ENCODE peak calls at places on chromosomes 3 and 15, in eight cellular contexts. N, V, M, T, F, X, S and R are unnamed samples.

GRCh38 chr3:193943200-193943599 is 192.7 kb upstream of the HES1 start:
- DNase-seq in N (peak; percentile 9), S (no peak), T (no peak), X (no peak), F (no peak), V (no peak), M (no peak), R (no peak)

GRCh38 chr3:176740891-176741290 is 456.4 kb downstream of the TBL1XR1 start:
- DNase-seq in M (no peak), N (no peak), X (no peak), S (no peak), F (no peak), T (no peak), V (no peak), R (no peak)

GRCh38 chr15:31499953-31500808 is 173.5 kb downstream of the KLF13 start:
- DNase-seq in X (no peak), V (no peak), M (no peak), S (no peak), N (no peak), T (no peak), F (no peak), R (no peak)

GRCh38 chr3:55571913-55572312 is 84.8 kb upstream of the WNT5A start:
- DNase-seq in M (no peak), T (no peak), X (no peak), F (no peak), V (no peak), N (peak; percentile 11), S (no peak), R (no peak)

GRCh38 chr3:3705090-3705775 is 94.0 kb upstream of the LRRN1 start:
- DNase-seq in V (no peak), F (no peak), X (no peak), N (no peak), T (no peak), M (no peak), S (no peak), R (no peak)

GRCh38 chr3:31629054-31629453 is 96.3 kb downstream of the STT3B start:
- DNase-seq in X (no peak), T (no peak), M (no peak), N (no peak), V (no peak), F (no peak), S (no peak), R (no peak)

GRCh38 chr15:86021281-86022264 is 58.1 kb upstream of the AGBL1 start:
- DNase-seq in M (peak; percentile 4), X (no peak), T (no peak), V (peak; percentile 50), S (no peak), F (no peak), N (no peak), R (no peak)

GRCh38 chr3:14407203-14407602 is 4.8 kb downstream of the SLC6A6 start:
- DNase-seq in X (no peak), M (no peak), T (no peak), S (no peak), F (no peak), V (no peak), N (no peak), R (no peak)

GRCh38 chr3:152234657-152235375 is 33.9 kb upstream of the MBNL1 start:
- DNase-seq in T (no peak), S (no peak), F (no peak), M (no peak), X (no peak), V (no peak), N (no peak), R (no peak)

GRCh38 chr3:112709929-112710328 is 69.0 kb upstream of the CCDC80 start:
- DNase-seq in V (no peak), S (peak; percentile 17), F (no peak), X (no peak), M (no peak), N (no peak), T (no peak), R (no peak)

GRCh38 chr3:13479332-13479581 is 849 bp upstream of the HDAC11 start:
- DNase-seq in V (peak; percentile 66), F (no peak), N (no peak), M (peak; percentile 30), S (no peak), X (no peak), T (no peak), R (no peak)

GRCh38 chr15:90095521-90095959 is 6.7 kb downstream of the IDH2 start:
- DNase-seq in T (no peak), M (no peak), N (no peak), X (no peak), V (no peak), S (no peak), F (no peak), R (no peak)

GRCh38 chr15:100007609-100008008 is 274.4 kb upstream of the LYSMD4 start:
- DNase-seq in N (no peak), S (no peak), F (no peak), M (no peak), X (no peak), V (no peak), T (no peak), R (no peak)

GRCh38 chr3:16987141-16987540 is 102.4 kb downstream of the PLCL2 start:
- DNase-seq in T (no peak), N (no peak), V (no peak), M (no peak), X (no peak), S (no peak), F (no peak), R (no peak)

GRCh38 chr3:81643721-81644120 is 117.7 kb downstream of the GBE1 start:
- DNase-seq in X (no peak), M (peak; percentile 58), F (peak; percentile 41), N (no peak), S (peak; percentile 45), V (no peak), T (peak; percentile 12), R (peak; percentile 29)

GRCh38 chr3:142497729-142498128 is 49.9 kb upstream of the XRN1 start:
- DNase-seq in X (no peak), V (no peak), M (no peak), T (no peak), N (no peak), F (no peak), S (no peak), R (no peak)

GRCh38 chr3:86594838-86595237 is 396.1 kb downstream of the VGLL3 start:
- DNase-seq in X (no peak), N (no peak), M (no peak), F (no peak), S (no peak), T (no peak), V (no peak), R (no peak)

GRCh38 chr3:71423151-71423906 is 160.2 kb downstream of the FOXP1 start:
- DNase-seq in F (peak; percentile 45), V (no peak), N (no peak), S (no peak), T (no peak), M (peak; percentile 76), X (no peak), R (peak; percentile 12)

GRCh38 chr3:109057616-109058015 is 60.3 kb downstream of the MORC1 start:
- DNase-seq in S (no peak), T (no peak), F (no peak), X (no peak), M (no peak), V (no peak), N (no peak), R (no peak)

GRCh38 chr3:188468672-188469071 is 314.7 kb downstream of the LPP start:
- DNase-seq in N (no peak), S (no peak), F (peak; percentile 13), X (no peak), T (no peak), V (peak; percentile 64), M (peak; percentile 68), R (peak; percentile 7)

GRCh38 chr3:181253796-181254195 is 264.3 kb upstream of the DNAJC19 start:
- DNase-seq in F (no peak), T (no peak), V (no peak), M (no peak), S (no peak), N (no peak), X (no peak), R (no peak)

GRCh38 chr15:90165659-90166489 is 35.3 kb upstream of the SEMA4B start:
- DNase-seq in X (no peak), F (peak; percentile 96), M (peak; percentile 79), N (no peak), T (peak; percentile 98), V (peak; percentile 92), S (peak; percentile 100), R (no peak)

GRCh38 chr15:67670647-67671305 is 128.3 kb downstream of the MAP2K5 start:
- DNase-seq in N (no peak), F (peak; percentile 60), V (no peak), M (no peak), X (no peak), T (no peak), S (no peak), R (no peak)

GRCh38 chr3:78253860-78254259 is 1214.0 kb downstream of the ROBO2 start:
- DNase-seq in S (no peak), V (no peak), F (no peak), M (no peak), X (no peak), N (no peak), T (no peak), R (no peak)
- TF ChIP-seq CTCF in S (no peak), V (no peak), F (no peak), M (no peak), X (no peak), N (no peak), T (no peak), R (no peak)

GRCh38 chr15:46110755-46111154 is 475.9 kb downstream of the SQOR start:
- DNase-seq in N (no peak), X (no peak), S (no peak), M (no peak), T (no peak), V (no peak), F (no peak), R (no peak)
- TF ChIP-seq CTCF in N (no peak), X (no peak), S (no peak), M (no peak), T (no peak), V (no peak), F (no peak), R (no peak)

GRCh38 chr3:185519021-185519420 is 20.2 kb upstream of the TMEM41A start:
- DNase-seq in X (no peak), S (no peak), T (no peak), V (no peak), N (no peak), F (no peak), M (no peak), R (no peak)
- TF ChIP-seq CTCF in X (peak; percentile 28), S (no peak), T (no peak), V (no peak), N (no peak), F (no peak), M (no peak), R (no peak)

DNA sequence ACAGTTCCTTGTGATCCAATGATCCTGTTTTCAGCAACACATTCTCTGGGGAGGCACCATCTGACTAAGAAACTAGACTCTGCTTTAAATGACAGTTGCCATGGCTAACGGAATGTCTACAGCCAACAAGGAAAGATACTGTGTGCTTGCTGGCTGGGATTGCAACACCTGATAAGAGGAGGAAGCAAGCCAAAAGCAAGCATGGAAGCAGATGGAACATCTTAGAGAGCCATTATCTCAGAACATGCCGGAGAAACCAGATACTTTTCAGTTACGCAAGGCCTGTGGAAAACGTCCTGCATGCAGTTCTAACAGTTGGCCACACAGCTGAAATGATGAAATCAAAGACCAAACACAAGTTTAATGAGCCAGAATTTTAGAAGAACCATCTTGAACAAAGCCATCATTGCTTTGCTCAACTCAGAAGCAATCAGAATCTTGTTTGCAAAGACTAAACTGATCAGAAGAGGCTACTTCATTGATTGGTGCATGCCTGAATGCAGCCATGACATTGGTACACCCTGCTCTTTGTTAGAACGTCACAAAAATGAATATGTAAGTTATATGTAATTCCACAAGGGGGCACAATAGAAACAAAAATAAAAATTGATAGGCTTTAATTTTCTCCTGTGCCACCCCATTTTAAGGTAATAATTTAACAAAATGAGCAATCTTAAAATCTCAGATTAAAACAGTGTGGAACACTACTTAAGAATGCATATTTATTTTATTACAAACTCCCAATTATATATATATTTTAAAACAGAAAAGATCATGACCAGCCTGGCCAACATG is 50.8 kb downstream of the GXYLT2 start:
- DNase-seq in S (peak; percentile 99), X (no peak), F (peak; percentile 100), V (peak; percentile 56), M (peak; percentile 62), N (peak; percentile 12), T (peak; percentile 97), R (no peak)
- TF ChIP-seq CTCF in S (peak; percentile 51), X (peak; percentile 79), F (peak; percentile 65), V (no peak), M (peak; percentile 51), N (peak; percentile 81), T (peak; percentile 68), R (no peak)